ENCODE peak calls at places on chromosomes 3 and 15, in seven cellular contexts. One of them, this sample, is unnamed.

GRCh38 chr3:115921711-115922110 is 298.4 kb downstream of the GAP43 start:
- DNase-seq in astrocyte of the spinal cord: no peak
- DNase-seq in DND-41: no peak
- DNase-seq in nephron progenitor cell: no peak
- DNase-seq in tibial nerve: no peak
- DNase-seq in uterus: no peak
- DNase-seq in psoas muscle: no peak
- DNase-seq in this sample: no peak

GRCh38 chr3:103711670-103712069 is 1276.9 kb downstream of the ZPLD1 start:
- DNase-seq in astrocyte of the spinal cord: no peak
- DNase-seq in DND-41: no peak
- DNase-seq in nephron progenitor cell: no peak
- DNase-seq in tibial nerve: no peak
- DNase-seq in uterus: no peak
- DNase-seq in psoas muscle: no peak
- DNase-seq in this sample: no peak

GRCh38 chr3:42189071-42189470 is 76.9 kb downstream of the CCK start:
- DNase-seq in astrocyte of the spinal cord: no peak
- DNase-seq in DND-41: no peak
- DNase-seq in nephron progenitor cell: no peak
- DNase-seq in tibial nerve: no peak
- DNase-seq in uterus: no peak
- DNase-seq in psoas muscle: no peak
- DNase-seq in this sample: no peak

GRCh38 chr3:46503194-46503924 is 5.6 kb downstream of the RTP3 start:
- DNase-seq in astrocyte of the spinal cord: no peak
- DNase-seq in DND-41: no peak
- DNase-seq in nephron progenitor cell: no peak
- DNase-seq in tibial nerve: no peak
- DNase-seq in uterus: no peak
- DNase-seq in psoas muscle: no peak
- DNase-seq in this sample: no peak

GRCh38 chr3:116444819-116445290 is 432 bp downstream of the LSAMP start:
- DNase-seq in astrocyte of the spinal cord: no peak
- DNase-seq in DND-41: no peak
- DNase-seq in nephron progenitor cell: peak; percentile 42
- DNase-seq in tibial nerve: no peak
- DNase-seq in uterus: no peak
- DNase-seq in psoas muscle: no peak
- DNase-seq in this sample: no peak

GRCh38 chr15:101539930-101540329 is 50.4 kb upstream of the PCSK6 start:
- DNase-seq in astrocyte of the spinal cord: no peak
- DNase-seq in DND-41: no peak
- DNase-seq in nephron progenitor cell: no peak
- DNase-seq in tibial nerve: no peak
- DNase-seq in uterus: no peak
- DNase-seq in psoas muscle: no peak
- DNase-seq in this sample: no peak

GRCh38 chr15:101014921-101015841 is 96.0 kb downstream of the LRRK1 start:
- DNase-seq in astrocyte of the spinal cord: peak; percentile 62
- DNase-seq in DND-41: peak; percentile 71
- DNase-seq in nephron progenitor cell: peak; percentile 86
- DNase-seq in tibial nerve: peak; percentile 56
- DNase-seq in uterus: peak; percentile 76
- DNase-seq in psoas muscle: peak; percentile 82
- DNase-seq in this sample: peak; percentile 85

GRCh38 chr3:101779808-101780366 is 876 bp downstream of the NXPE3 start:
- DNase-seq in astrocyte of the spinal cord: no peak
- DNase-seq in DND-41: no peak
- DNase-seq in nephron progenitor cell: no peak
- DNase-seq in tibial nerve: peak; percentile 16
- DNase-seq in uterus: no peak
- DNase-seq in psoas muscle: no peak
- DNase-seq in this sample: no peak

GRCh38 chr3:73295511-73296257 is 234.2 kb downstream of the EBLN2 start:
- DNase-seq in astrocyte of the spinal cord: no peak
- DNase-seq in DND-41: no peak
- DNase-seq in nephron progenitor cell: no peak
- DNase-seq in tibial nerve: no peak
- DNase-seq in uterus: no peak
- DNase-seq in psoas muscle: no peak
- DNase-seq in this sample: no peak

GRCh38 chr3:197305854-197306253 is 7.4 kb upstream of the DLG1 start:
- DNase-seq in astrocyte of the spinal cord: peak; percentile 82
- DNase-seq in DND-41: peak; percentile 28
- DNase-seq in nephron progenitor cell: no peak
- DNase-seq in tibial nerve: no peak
- DNase-seq in uterus: no peak
- DNase-seq in psoas muscle: no peak
- DNase-seq in this sample: no peak

GRCh38 chr3:67016522-67017080 is 18.5 kb downstream of the KBTBD8 start:
- DNase-seq in astrocyte of the spinal cord: no peak
- DNase-seq in DND-41: no peak
- DNase-seq in nephron progenitor cell: no peak
- DNase-seq in tibial nerve: no peak
- DNase-seq in uterus: no peak
- DNase-seq in psoas muscle: no peak
- DNase-seq in this sample: no peak

GRCh38 chr3:123546133-123546755 is 38.6 kb downstream of the HACD2 start:
- DNase-seq in astrocyte of the spinal cord: peak; percentile 72
- DNase-seq in DND-41: no peak
- DNase-seq in nephron progenitor cell: no peak
- DNase-seq in tibial nerve: no peak
- DNase-seq in uterus: no peak
- DNase-seq in psoas muscle: no peak
- DNase-seq in this sample: no peak

GRCh38 chr15:38054488-38054887 is 120.0 kb downstream of the TMCO5A start:
- DNase-seq in astrocyte of the spinal cord: peak; percentile 69
- DNase-seq in DND-41: no peak
- DNase-seq in nephron progenitor cell: no peak
- DNase-seq in tibial nerve: no peak
- DNase-seq in uterus: no peak
- DNase-seq in psoas muscle: no peak
- DNase-seq in this sample: no peak

GRCh38 chr15:63450884-63451225 is 53.5 kb upstream of the USP3 start:
- DNase-seq in astrocyte of the spinal cord: no peak
- DNase-seq in DND-41: no peak
- DNase-seq in nephron progenitor cell: no peak
- DNase-seq in tibial nerve: no peak
- DNase-seq in uterus: no peak
- DNase-seq in psoas muscle: no peak
- DNase-seq in this sample: no peak

GRCh38 chr3:196531418-196531817 is 16.3 kb upstream of the SMCO1 start:
- DNase-seq in astrocyte of the spinal cord: no peak
- DNase-seq in DND-41: no peak
- DNase-seq in nephron progenitor cell: no peak
- DNase-seq in tibial nerve: no peak
- DNase-seq in uterus: no peak
- DNase-seq in psoas muscle: no peak
- DNase-seq in this sample: no peak

GRCh38 chr15:63362196-63362595 is 19.4 kb downstream of the CA12 start:
- DNase-seq in astrocyte of the spinal cord: no peak
- DNase-seq in DND-41: no peak
- DNase-seq in nephron progenitor cell: peak; percentile 14
- DNase-seq in tibial nerve: no peak
- DNase-seq in uterus: no peak
- DNase-seq in psoas muscle: no peak
- DNase-seq in this sample: no peak

GRCh38 chr3:170608475-170608874 is 22.6 kb upstream of the SLC7A14 start:
- DNase-seq in astrocyte of the spinal cord: no peak
- DNase-seq in DND-41: no peak
- DNase-seq in nephron progenitor cell: no peak
- DNase-seq in tibial nerve: no peak
- DNase-seq in uterus: no peak
- DNase-seq in psoas muscle: no peak
- DNase-seq in this sample: no peak

GRCh38 chr3:16364963-16365362 is 100.0 kb downstream of the OXNAD1 start:
- DNase-seq in astrocyte of the spinal cord: no peak
- DNase-seq in DND-41: no peak
- DNase-seq in nephron progenitor cell: no peak
- DNase-seq in tibial nerve: no peak
- DNase-seq in uterus: no peak
- DNase-seq in psoas muscle: no peak
- DNase-seq in this sample: no peak

DNA sequence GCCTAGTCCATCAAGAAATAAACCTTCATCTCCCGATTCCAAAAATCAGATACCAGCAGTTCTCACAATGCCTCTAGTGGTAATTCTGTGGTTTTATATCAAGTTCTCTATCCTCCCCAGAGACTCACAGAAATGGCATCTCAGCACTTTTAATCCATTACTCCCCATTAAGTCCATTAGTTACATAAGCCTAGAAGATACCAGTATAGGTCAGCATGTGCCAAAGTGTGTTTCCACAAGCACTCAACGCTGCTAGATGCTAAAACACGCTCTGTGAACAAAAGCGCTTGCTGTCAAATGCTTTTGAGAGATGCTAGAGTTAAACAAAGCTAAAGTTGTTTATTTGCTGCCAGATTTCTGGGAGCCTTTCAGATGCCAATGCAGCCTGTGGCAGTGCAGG is 918.7 kb upstream of the CFAP20DC start:
- DNase-seq in astrocyte of the spinal cord: no peak
- DNase-seq in DND-41: no peak
- DNase-seq in nephron progenitor cell: no peak
- DNase-seq in tibial nerve: no peak
- DNase-seq in uterus: no peak
- DNase-seq in psoas muscle: no peak
- DNase-seq in this sample: no peak
- TF ChIP-seq CTCF in astrocyte of the spinal cord: no peak
- TF ChIP-seq CTCF in DND-41: no peak
- TF ChIP-seq CTCF in nephron progenitor cell: no peak
- TF ChIP-seq CTCF in tibial nerve: no peak
- TF ChIP-seq CTCF in uterus: no peak
- TF ChIP-seq CTCF in psoas muscle: no peak
- TF ChIP-seq CTCF in this sample: no peak

GRCh38 chr3:55009372-55009771 is 81.5 kb upstream of the LRTM1 start:
- DNase-seq in astrocyte of the spinal cord: no peak
- DNase-seq in DND-41: no peak
- DNase-seq in nephron progenitor cell: no peak
- DNase-seq in tibial nerve: no peak
- DNase-seq in uterus: no peak
- DNase-seq in psoas muscle: no peak
- DNase-seq in this sample: no peak

GRCh38 chr3:55014081-55014480 is 86.2 kb upstream of the LRTM1 start:
- DNase-seq in astrocyte of the spinal cord: peak; percentile 42
- DNase-seq in DND-41: no peak
- DNase-seq in nephron progenitor cell: no peak
- DNase-seq in tibial nerve: no peak
- DNase-seq in uterus: no peak
- DNase-seq in psoas muscle: no peak
- DNase-seq in this sample: no peak

GRCh38 chr3:55017876-55018275 is 90.0 kb upstream of the LRTM1 start:
- DNase-seq in astrocyte of the spinal cord: no peak
- DNase-seq in DND-41: no peak
- DNase-seq in nephron progenitor cell: no peak
- DNase-seq in tibial nerve: no peak
- DNase-seq in uterus: no peak
- DNase-seq in psoas muscle: no peak
- DNase-seq in this sample: no peak

GRCh38 chr3:55012091-55012490 is 84.2 kb upstream of the LRTM1 start:
- DNase-seq in astrocyte of the spinal cord: no peak
- DNase-seq in DND-41: no peak
- DNase-seq in nephron progenitor cell: no peak
- DNase-seq in tibial nerve: no peak
- DNase-seq in uterus: no peak
- DNase-seq in psoas muscle: no peak
- DNase-seq in this sample: no peak

DNA sequence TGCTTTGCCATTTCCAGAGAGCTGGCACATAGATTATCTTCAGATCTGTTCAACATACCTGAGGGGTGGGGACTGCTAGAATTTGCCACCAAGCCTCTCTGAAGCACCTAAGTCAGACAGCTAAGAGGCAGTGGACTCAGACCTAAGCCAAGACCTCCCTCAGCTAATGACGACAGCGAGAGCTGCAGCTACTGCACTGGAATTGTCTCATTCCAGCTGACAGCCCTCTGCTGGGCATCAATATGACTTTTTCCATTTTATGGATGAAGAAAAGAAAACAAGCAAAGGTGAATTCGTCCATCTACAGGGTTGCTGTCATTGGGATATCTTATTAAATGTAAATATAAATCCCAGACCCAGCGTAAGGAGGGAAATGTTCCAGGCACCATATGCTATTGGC is 85.3 kb upstream of the LRTM1 start:
- DNase-seq in astrocyte of the spinal cord: peak; percentile 55
- DNase-seq in DND-41: no peak
- DNase-seq in nephron progenitor cell: no peak
- DNase-seq in tibial nerve: no peak
- DNase-seq in uterus: no peak
- DNase-seq in psoas muscle: no peak
- DNase-seq in this sample: no peak
- TF ChIP-seq CTCF in astrocyte of the spinal cord: peak; percentile 28
- TF ChIP-seq CTCF in DND-41: no peak
- TF ChIP-seq CTCF in nephron progenitor cell: no peak
- TF ChIP-seq CTCF in tibial nerve: no peak
- TF ChIP-seq CTCF in uterus: no peak
- TF ChIP-seq CTCF in psoas muscle: no peak
- TF ChIP-seq CTCF in this sample: no peak

GRCh38 chr15:71411538-71412482 is 296.5 kb downstream of the THSD4 start:
- DNase-seq in astrocyte of the spinal cord: peak; percentile 76
- DNase-seq in DND-41: no peak
- DNase-seq in nephron progenitor cell: peak; percentile 73
- DNase-seq in tibial nerve: no peak
- DNase-seq in uterus: peak; percentile 59
- DNase-seq in psoas muscle: no peak
- DNase-seq in this sample: no peak
- TF ChIP-seq CTCF in astrocyte of the spinal cord: peak; percentile 30
- TF ChIP-seq CTCF in DND-41: no peak
- TF ChIP-seq CTCF in nephron progenitor cell: no peak
- TF ChIP-seq CTCF in tibial nerve: no peak
- TF ChIP-seq CTCF in uterus: peak; percentile 25
- TF ChIP-seq CTCF in psoas muscle: no peak
- TF ChIP-seq CTCF in this sample: peak; percentile 14

GRCh38 chr3:183555541-183556081 is at the start of gene KLHL6:
- DNase-seq in astrocyte of the spinal cord: no peak
- DNase-seq in DND-41: peak; percentile 80
- DNase-seq in nephron progenitor cell: no peak
- DNase-seq in tibial nerve: no peak
- DNase-seq in uterus: no peak
- DNase-seq in psoas muscle: peak; percentile 67
- DNase-seq in this sample: no peak

GRCh38 chr3:183563686-183563941 is 8.1 kb upstream of the KLHL6 start:
- DNase-seq in astrocyte of the spinal cord: no peak
- DNase-seq in DND-41: no peak
- DNase-seq in nephron progenitor cell: no peak
- DNase-seq in tibial nerve: no peak
- DNase-seq in uterus: no peak
- DNase-seq in psoas muscle: no peak
- DNase-seq in this sample: no peak

GRCh38 chr3:183564046-183564445 is 8.5 kb upstream of the KLHL6 start:
- DNase-seq in astrocyte of the spinal cord: no peak
- DNase-seq in DND-41: no peak
- DNase-seq in nephron progenitor cell: no peak
- DNase-seq in tibial nerve: no peak
- DNase-seq in uterus: no peak
- DNase-seq in psoas muscle: no peak
- DNase-seq in this sample: no peak

DNA sequence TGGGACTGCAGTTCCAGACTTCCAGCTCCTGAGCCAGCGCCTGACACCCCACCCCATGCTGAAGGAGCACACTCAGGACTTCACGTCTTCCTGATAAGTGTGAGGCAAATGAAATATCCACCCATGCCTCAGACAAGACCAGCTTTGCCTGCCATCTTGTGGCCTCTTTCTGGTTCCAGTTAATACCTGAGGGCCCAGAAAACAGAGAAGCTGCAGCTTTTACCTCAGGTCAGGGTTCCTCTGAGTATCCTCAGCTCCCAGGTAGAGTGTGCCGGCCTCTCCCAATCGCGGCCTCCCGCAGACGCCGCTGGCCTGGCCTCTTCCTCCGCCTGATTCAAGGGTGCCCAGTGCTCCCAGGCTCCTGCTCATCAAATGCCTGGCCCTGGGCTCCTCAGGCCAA is 5.1 kb upstream of the KLHL6 start:
- DNase-seq in astrocyte of the spinal cord: no peak
- DNase-seq in DND-41: no peak
- DNase-seq in nephron progenitor cell: no peak
- DNase-seq in tibial nerve: no peak
- DNase-seq in uterus: no peak
- DNase-seq in psoas muscle: no peak
- DNase-seq in this sample: no peak
- TF ChIP-seq CTCF in astrocyte of the spinal cord: no peak
- TF ChIP-seq CTCF in DND-41: peak; percentile 16
- TF ChIP-seq CTCF in nephron progenitor cell: no peak
- TF ChIP-seq CTCF in tibial nerve: no peak
- TF ChIP-seq CTCF in uterus: no peak
- TF ChIP-seq CTCF in psoas muscle: peak; percentile 43
- TF ChIP-seq CTCF in this sample: no peak